ENCODE peak calls at places on chromosomes 12 and 14, in nine cellular contexts. N is sigmoid colon, H is A549, J is transverse colon, G is GM12878, Y is H1, Q is suprapubic skin, A is HepG2, B is upper lobe of left lung. X is an unnamed sample.
A peak's percentile ranks its signal among the peaks of the same experiment; 100 is the strongest.

GRCh38 chr12:52615208-52615868 is 3.0 kb downstream of the KRT73 start:
- DNase-seq in N (no peak), H (no peak), J (no peak), G (no peak), Y (peak; percentile 23), Q (no peak), A (no peak), B (no peak), X (no peak)

GRCh38 chr12:6167327-6168280 is 32.6 kb upstream of the CD9 start:
- DNase-seq in N (peak; percentile 79), H (peak; percentile 61), J (peak; percentile 45), G (peak; percentile 62), Y (no peak), Q (no peak), A (peak; percentile 30), B (peak; percentile 80), X (no peak)

GRCh38 chr12:82415402-82415801 is 57.1 kb downstream of the METTL25 start:
- DNase-seq in N (no peak), H (peak; percentile 4), J (no peak), G (no peak), Y (no peak), Q (no peak), A (no peak), B (no peak), X (no peak)

GRCh38 chr12:126487581-126487980 is 1422.3 kb downstream of the AACS start:
- DNase-seq in N (no peak), H (no peak), J (no peak), G (no peak), Y (no peak), Q (no peak), A (no peak), B (no peak), X (no peak)

GRCh38 chr12:9340422-9341259 is 132.4 kb upstream of the PZP start:
- DNase-seq in N (no peak), H (no peak), J (no peak), G (no peak), Y (no peak), Q (no peak), A (no peak), B (no peak), X (no peak)

GRCh38 chr12:80200414-80200813 is 101.1 kb downstream of the OTOGL start:
- DNase-seq in N (no peak), H (no peak), J (no peak), G (no peak), Y (no peak), Q (no peak), A (no peak), B (no peak), X (no peak)

GRCh38 chr14:48537600-48537999 is 862.2 kb upstream of the MDGA2 start:
- DNase-seq in N (no peak), H (no peak), J (no peak), G (no peak), Y (no peak), Q (no peak), A (no peak), B (no peak), X (no peak)

GRCh38 chr14:84963518-84963917 is 566.4 kb upstream of the FLRT2 start:
- DNase-seq in N (no peak), H (no peak), J (no peak), G (no peak), Y (no peak), Q (no peak), A (no peak), B (no peak), X (no peak)

GRCh38 chr12:54428050-54429013 is 9.3 kb upstream of the ITGA5 start:
- DNase-seq in N (peak; percentile 81), H (no peak), J (peak; percentile 28), G (no peak), Y (no peak), Q (no peak), A (no peak), B (peak; percentile 48), X (no peak)

GRCh38 chr14:70731447-70732239 is 77.7 kb downstream of the MAP3K9 start:
- DNase-seq in N (no peak), H (no peak), J (no peak), G (no peak), Y (no peak), Q (no peak), A (no peak), B (no peak), X (no peak)

GRCh38 chr12:19894803-19895202 is 455.5 kb downstream of the AEBP2 start:
- DNase-seq in N (no peak), H (no peak), J (no peak), G (peak; percentile 83), Y (no peak), Q (no peak), A (no peak), B (no peak), X (no peak)

GRCh38 chr14:37246427-37246829 is 48.7 kb downstream of the MIPOL1 start:
- DNase-seq in N (no peak), H (peak; percentile 61), J (no peak), G (no peak), Y (no peak), Q (no peak), A (peak; percentile 86), B (no peak), X (no peak)

GRCh38 chr12:23113781-23114180 is 488.8 kb downstream of the ETNK1 start:
- DNase-seq in N (no peak), H (no peak), J (no peak), G (no peak), Y (no peak), Q (no peak), A (no peak), B (no peak), X (no peak)

GRCh38 chr14:24965934-24966593 is 83.9 kb downstream of the STXBP6 start:
- DNase-seq in N (peak; percentile 81), H (peak; percentile 28), J (peak; percentile 37), G (no peak), Y (no peak), Q (no peak), A (no peak), B (peak; percentile 45), X (no peak)

GRCh38 chr12:62466596-62467411 is at the start of gene MON2:
- DNase-seq in N (peak; percentile 92), H (peak; percentile 87), J (peak; percentile 92), G (peak; percentile 41), Y (peak; percentile 88), Q (peak; percentile 91), A (peak; percentile 73), B (peak; percentile 92), X (peak; percentile 88)
- TF ChIP-seq POLR2A in N (no peak), H (peak; percentile 88), J (peak; percentile 83), G (peak; percentile 98), Y (no peak), Q (peak; percentile 82), A (peak; percentile 90), B (peak; percentile 91), X (peak; percentile 75)

GRCh38 chr12:57883700-57884099 is 37.2 kb upstream of the CTDSP2 start:
- DNase-seq in N (no peak), H (no peak), J (no peak), G (no peak), Y (no peak), Q (no peak), A (no peak), B (no peak), X (no peak)

GRCh38 chr12:57882575-57882974 is 36.0 kb upstream of the CTDSP2 start:
- DNase-seq in N (peak; percentile 11), H (no peak), J (no peak), G (no peak), Y (no peak), Q (no peak), A (no peak), B (no peak), X (no peak)

GRCh38 chr12:57877876-57878275 is 31.3 kb upstream of the CTDSP2 start:
- DNase-seq in N (no peak), H (no peak), J (no peak), G (no peak), Y (no peak), Q (no peak), A (no peak), B (no peak), X (no peak)

GRCh38 chr12:57883057-57883456 is 36.5 kb upstream of the CTDSP2 start:
- DNase-seq in N (no peak), H (no peak), J (no peak), G (no peak), Y (no peak), Q (no peak), A (no peak), B (no peak), X (no peak)

GRCh38 chr12:57881035-57881973 is 34.8 kb upstream of the CTDSP2 start:
- DNase-seq in N (peak; percentile 11), H (no peak), J (peak; percentile 66), G (no peak), Y (no peak), Q (peak; percentile 16), A (no peak), B (no peak), X (no peak)
- TF ChIP-seq EP300 in N (no peak), H (no peak), J (peak; percentile 17), G (no peak), Y (no peak), Q (no peak), A (no peak), B (no peak), X (no peak)

GRCh38 chr14:67359319-67359774 is 257 bp downstream of the ATP6V1D start:
- DNase-seq in N (peak; percentile 68), H (no peak), J (peak; percentile 24), G (no peak), Y (no peak), Q (no peak), A (peak; percentile 3), B (peak; percentile 22), X (peak; percentile 39)
- TF ChIP-seq POLR2A in N (peak; percentile 48), H (no peak), J (peak; percentile 71), G (peak; percentile 34), Y (peak; percentile 26), Q (peak; percentile 48), A (no peak), B (peak; percentile 66), X (no peak)

DNA sequence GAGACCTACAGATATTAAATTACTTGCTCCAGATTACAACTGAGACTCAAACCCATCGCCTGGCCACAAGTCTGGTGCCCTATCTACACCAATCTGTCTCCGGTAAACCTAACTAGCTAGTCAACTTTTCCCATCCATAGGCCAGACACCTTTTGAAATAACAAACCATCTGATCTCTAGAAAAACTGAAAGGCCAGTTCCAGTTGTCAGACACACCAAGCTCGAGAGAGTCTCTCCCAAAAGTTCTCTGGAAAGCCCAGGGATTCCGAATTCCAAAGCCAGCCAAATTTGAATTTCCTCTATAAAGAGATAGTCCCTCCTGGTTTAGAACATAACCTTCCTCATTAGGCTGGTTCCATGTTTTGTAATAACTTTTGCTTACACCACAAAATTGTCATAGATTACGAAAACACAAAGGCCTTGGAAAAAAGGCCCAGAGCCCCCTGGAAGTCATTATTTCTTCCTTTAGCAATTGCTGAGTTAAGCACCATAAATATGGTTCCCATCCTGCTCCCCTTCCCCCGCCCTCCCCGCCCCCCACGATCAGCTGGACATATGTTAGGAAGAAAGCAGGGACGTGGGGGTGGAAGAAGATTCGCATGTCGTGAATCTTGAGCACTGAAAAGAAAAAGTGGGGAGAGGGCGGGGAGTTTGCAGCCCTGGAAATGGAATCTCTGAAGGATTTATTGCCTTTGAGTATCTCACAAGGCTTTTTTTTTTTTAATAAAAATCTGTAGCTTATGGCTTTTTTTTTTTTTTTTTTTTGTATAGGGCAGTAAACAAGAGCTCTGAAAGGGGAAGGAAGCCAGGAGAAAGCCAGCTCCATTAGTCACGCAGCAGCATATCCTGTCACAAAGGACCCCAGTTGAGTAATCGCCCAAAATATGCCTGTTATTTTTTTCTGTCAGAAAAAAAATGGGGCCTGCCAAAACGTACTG is 110.4 kb downstream of the ZFP36L1 start:
- DNase-seq in N (peak; percentile 85), H (peak; percentile 79), J (peak; percentile 38), G (peak; percentile 48), Y (no peak), Q (no peak), A (peak; percentile 39), B (peak; percentile 68), X (no peak)
- TF ChIP-seq EP300 in N (peak; percentile 13), H (peak; percentile 35), J (no peak), G (no peak), Y (no peak), Q (no peak), A (no peak), B (peak; percentile 29), X (no peak)

GRCh38 chr14:67487937-67488893 is at the start of gene TMEM229B:
- DNase-seq in N (no peak), H (no peak), J (peak; percentile 74), G (peak; percentile 94), Y (no peak), Q (no peak), A (no peak), B (peak; percentile 65), X (peak; percentile 39)
- TF ChIP-seq POLR2A in N (no peak), H (no peak), J (no peak), G (no peak), Y (no peak), Q (no peak), A (no peak), B (no peak), X (no peak)

X was measured in ovary.